ENCODE peak calls at places on chromosome 12, in five cellular contexts. One of them, this sample, is unnamed.

GRCh38 chr12:42143401-42144173 is 1.1 kb downstream of the GXYLT1 start:
- DNase-seq in neuronal stem cell: no peak
- DNase-seq in CD8-positive, alpha-beta memory T cell: no peak
- DNase-seq in ovary: no peak
- DNase-seq in pancreas: no peak
- DNase-seq in this sample: no peak

GRCh38 chr12:49767333-49767732 is 26.0 kb downstream of the TMBIM6 start:
- DNase-seq in neuronal stem cell: no peak
- DNase-seq in CD8-positive, alpha-beta memory T cell: no peak
- DNase-seq in ovary: no peak
- DNase-seq in pancreas: no peak
- DNase-seq in this sample: no peak

GRCh38 chr12:48696626-48697025 is 14.6 kb upstream of the KANSL2 start:
- DNase-seq in neuronal stem cell: no peak
- DNase-seq in CD8-positive, alpha-beta memory T cell: no peak
- DNase-seq in ovary: no peak
- DNase-seq in pancreas: no peak
- DNase-seq in this sample: no peak

GRCh38 chr12:62983594-62983993 is 48.6 kb upstream of the PPM1H start:
- DNase-seq in neuronal stem cell: no peak
- DNase-seq in CD8-positive, alpha-beta memory T cell: no peak
- DNase-seq in ovary: no peak
- DNase-seq in pancreas: no peak
- DNase-seq in this sample: no peak

GRCh38 chr12:27924350-27925140 is 48.0 kb downstream of the PTHLH start:
- DNase-seq in neuronal stem cell: no peak
- DNase-seq in CD8-positive, alpha-beta memory T cell: no peak
- DNase-seq in ovary: no peak
- DNase-seq in pancreas: no peak
- DNase-seq in this sample: no peak

GRCh38 chr12:51815571-51815970 is 32.9 kb downstream of the FIGNL2 start:
- DNase-seq in neuronal stem cell: no peak
- DNase-seq in CD8-positive, alpha-beta memory T cell: no peak
- DNase-seq in ovary: no peak
- DNase-seq in pancreas: no peak
- DNase-seq in this sample: no peak

GRCh38 chr12:31749024-31749704 is 20.3 kb upstream of the AMN1 start:
- DNase-seq in neuronal stem cell: no peak
- DNase-seq in CD8-positive, alpha-beta memory T cell: peak; percentile 37
- DNase-seq in ovary: no peak
- DNase-seq in pancreas: peak; percentile 86
- DNase-seq in this sample: peak; percentile 91

GRCh38 chr12:98066251-98066650 is 449.1 kb upstream of the TMPO start:
- DNase-seq in neuronal stem cell: no peak
- DNase-seq in CD8-positive, alpha-beta memory T cell: no peak
- DNase-seq in ovary: no peak
- DNase-seq in pancreas: no peak
- DNase-seq in this sample: no peak

GRCh38 chr12:51819851-51820720 is 28.4 kb downstream of the FIGNL2 start:
- DNase-seq in neuronal stem cell: no peak
- DNase-seq in CD8-positive, alpha-beta memory T cell: peak; percentile 0
- DNase-seq in ovary: no peak
- DNase-seq in pancreas: peak; percentile 25
- DNase-seq in this sample: no peak

GRCh38 chr12:92721130-92721529 is 18.3 kb downstream of the PLEKHG7 start:
- DNase-seq in neuronal stem cell: no peak
- DNase-seq in CD8-positive, alpha-beta memory T cell: no peak
- DNase-seq in ovary: no peak
- DNase-seq in pancreas: no peak
- DNase-seq in this sample: no peak

GRCh38 chr12:6977653-6978052 is 6.9 kb downstream of the EMG1 start:
- DNase-seq in neuronal stem cell: no peak
- DNase-seq in CD8-positive, alpha-beta memory T cell: no peak
- DNase-seq in ovary: no peak
- DNase-seq in pancreas: no peak
- DNase-seq in this sample: no peak
- H3K36me3 ChIP-seq in neuronal stem cell: peaks cover 61% of the 10 kb centered on the region
- H3K36me3 ChIP-seq in CD8-positive, alpha-beta memory T cell: peaks cover 76% of the 10 kb centered on the region
- H3K36me3 ChIP-seq in ovary: no peaks in the 10 kb centered on the region
- H3K36me3 ChIP-seq in pancreas: peaks cover 30% of the 10 kb centered on the region
- H3K36me3 ChIP-seq in this sample: no peaks in the 10 kb centered on the region

GRCh38 chr12:10215451-10215850 is 2.8 kb downstream of the GABARAPL1 start:
- DNase-seq in neuronal stem cell: no peak
- DNase-seq in CD8-positive, alpha-beta memory T cell: no peak
- DNase-seq in ovary: no peak
- DNase-seq in pancreas: no peak
- DNase-seq in this sample: no peak

GRCh38 chr12:10221846-10222245 is 9.2 kb downstream of the GABARAPL1 start:
- DNase-seq in neuronal stem cell: no peak
- DNase-seq in CD8-positive, alpha-beta memory T cell: no peak
- DNase-seq in ovary: no peak
- DNase-seq in pancreas: no peak
- DNase-seq in this sample: no peak

GRCh38 chr12:10218021-10218420 is 5.3 kb downstream of the GABARAPL1 start:
- DNase-seq in neuronal stem cell: no peak
- DNase-seq in CD8-positive, alpha-beta memory T cell: no peak
- DNase-seq in ovary: no peak
- DNase-seq in pancreas: no peak
- DNase-seq in this sample: no peak

GRCh38 chr12:10223208-10223607 is 10.5 kb downstream of the GABARAPL1 start:
- DNase-seq in neuronal stem cell: no peak
- DNase-seq in CD8-positive, alpha-beta memory T cell: no peak
- DNase-seq in ovary: no peak
- DNase-seq in pancreas: no peak
- DNase-seq in this sample: no peak

GRCh38 chr12:10220398-10221077 is 7.9 kb downstream of the GABARAPL1 start:
- DNase-seq in neuronal stem cell: no peak
- DNase-seq in CD8-positive, alpha-beta memory T cell: no peak
- DNase-seq in ovary: peak; percentile 37
- DNase-seq in pancreas: peak; percentile 78
- DNase-seq in this sample: peak; percentile 21
- H3K36me3 ChIP-seq in neuronal stem cell: peaks cover 22% of the 10 kb centered on the region
- H3K36me3 ChIP-seq in CD8-positive, alpha-beta memory T cell: peaks cover 3% of the 10 kb centered on the region
- H3K36me3 ChIP-seq in ovary: no peaks in the 10 kb centered on the region
- H3K36me3 ChIP-seq in pancreas: peaks cover 23% of the 10 kb centered on the region
- H3K36me3 ChIP-seq in this sample: peaks cover 7% of the 10 kb centered on the region

GRCh38 chr12:76360316-76360715 is 12.1 kb upstream of the BBS10 start:
- DNase-seq in neuronal stem cell: no peak
- DNase-seq in CD8-positive, alpha-beta memory T cell: no peak
- DNase-seq in ovary: no peak
- DNase-seq in pancreas: no peak
- DNase-seq in this sample: no peak

GRCh38 chr12:76368230-76368629 is 20.0 kb upstream of the BBS10 start:
- DNase-seq in neuronal stem cell: no peak
- DNase-seq in CD8-positive, alpha-beta memory T cell: no peak
- DNase-seq in ovary: no peak
- DNase-seq in pancreas: no peak
- DNase-seq in this sample: no peak

GRCh38 chr12:76366163-76366562 is 17.9 kb upstream of the BBS10 start:
- DNase-seq in neuronal stem cell: no peak
- DNase-seq in CD8-positive, alpha-beta memory T cell: no peak
- DNase-seq in ovary: no peak
- DNase-seq in pancreas: no peak
- DNase-seq in this sample: no peak
- H3K36me3 ChIP-seq in neuronal stem cell: peaks cover 13% of the 10 kb centered on the region
- H3K36me3 ChIP-seq in CD8-positive, alpha-beta memory T cell: peaks cover 18% of the 10 kb centered on the region
- H3K36me3 ChIP-seq in ovary: peaks cover 3% of the 10 kb centered on the region
- H3K36me3 ChIP-seq in pancreas: peaks cover 5% of the 10 kb centered on the region
- H3K36me3 ChIP-seq in this sample: no peaks in the 10 kb centered on the region

GRCh38 chr12:120218680-120219606 is 18.0 kb upstream of the RPLP0 start:
- DNase-seq in neuronal stem cell: no peak
- DNase-seq in CD8-positive, alpha-beta memory T cell: no peak
- DNase-seq in ovary: no peak
- DNase-seq in pancreas: no peak
- DNase-seq in this sample: no peak

GRCh38 chr12:120215766-120216735 is 15.1 kb upstream of the RPLP0 start:
- DNase-seq in neuronal stem cell: no peak
- DNase-seq in CD8-positive, alpha-beta memory T cell: no peak
- DNase-seq in ovary: no peak
- DNase-seq in pancreas: no peak
- DNase-seq in this sample: no peak

GRCh38 chr12:120215357-120215735 is 14.4 kb upstream of the RPLP0 start:
- DNase-seq in neuronal stem cell: no peak
- DNase-seq in CD8-positive, alpha-beta memory T cell: no peak
- DNase-seq in ovary: no peak
- DNase-seq in pancreas: no peak
- DNase-seq in this sample: peak; percentile 34

GRCh38 chr12:120214626-120215356 is 13.9 kb upstream of the RPLP0 start:
- DNase-seq in neuronal stem cell: no peak
- DNase-seq in CD8-positive, alpha-beta memory T cell: no peak
- DNase-seq in ovary: no peak
- DNase-seq in pancreas: no peak
- DNase-seq in this sample: no peak

DNA sequence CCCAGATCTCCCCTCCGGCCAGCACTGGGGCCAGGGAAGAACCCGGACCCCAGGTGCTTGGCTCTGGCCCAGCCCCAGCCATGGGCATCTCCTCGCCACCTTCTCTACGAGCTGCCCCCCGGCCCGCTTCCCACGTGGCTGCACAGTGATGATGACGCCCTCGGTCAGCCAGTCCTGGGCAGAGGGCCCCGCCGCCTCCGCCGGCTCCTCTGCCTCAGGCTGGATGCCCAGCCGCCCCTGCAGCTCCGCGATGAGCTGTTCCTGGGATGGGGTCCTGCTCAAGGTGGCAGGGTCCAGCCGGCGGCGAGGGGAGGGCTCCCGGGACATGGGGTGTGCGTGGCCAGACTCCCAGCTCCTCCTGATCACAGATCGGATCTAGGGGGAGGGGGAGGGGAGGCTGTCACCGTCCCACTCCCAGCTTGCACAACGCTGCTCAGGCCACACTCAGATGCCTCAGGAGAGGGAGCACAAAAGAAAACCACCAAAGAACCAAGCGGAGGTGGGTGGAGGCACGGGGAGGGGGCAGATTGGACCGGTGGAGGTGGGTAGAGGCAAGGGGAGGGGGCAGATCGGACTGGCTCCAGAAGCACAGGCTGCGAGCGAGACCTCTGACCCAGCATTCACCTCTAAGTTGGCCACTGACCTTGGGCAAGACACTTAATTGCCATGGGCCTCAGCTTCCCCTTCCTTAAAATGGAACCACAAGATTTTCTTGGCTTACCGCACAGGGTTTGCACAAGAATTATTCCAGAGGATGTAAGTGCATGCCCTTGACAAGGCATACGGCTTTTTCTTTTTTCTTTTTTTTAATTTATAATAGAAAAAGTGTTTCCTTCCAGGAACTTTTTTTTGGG is 16.1 kb upstream of the RPLP0 start:
- DNase-seq in neuronal stem cell: no peak
- DNase-seq in CD8-positive, alpha-beta memory T cell: no peak
- DNase-seq in ovary: no peak
- DNase-seq in pancreas: no peak
- DNase-seq in this sample: no peak
- H3K36me3 ChIP-seq in neuronal stem cell: peaks cover 43% of the 10 kb centered on the region
- H3K36me3 ChIP-seq in CD8-positive, alpha-beta memory T cell: peaks cover 56% of the 10 kb centered on the region
- H3K36me3 ChIP-seq in ovary: no peaks in the 10 kb centered on the region
- H3K36me3 ChIP-seq in pancreas: peaks cover 12% of the 10 kb centered on the region
- H3K36me3 ChIP-seq in this sample: peaks cover 23% of the 10 kb centered on the region

GRCh38 chr12:105224399-105224798 is 11.6 kb downstream of the APPL2 start:
- DNase-seq in neuronal stem cell: no peak
- DNase-seq in CD8-positive, alpha-beta memory T cell: no peak
- DNase-seq in ovary: no peak
- DNase-seq in pancreas: no peak
- DNase-seq in this sample: no peak

GRCh38 chr12:105223884-105224283 is 12.1 kb downstream of the APPL2 start:
- DNase-seq in neuronal stem cell: no peak
- DNase-seq in CD8-positive, alpha-beta memory T cell: no peak
- DNase-seq in ovary: no peak
- DNase-seq in pancreas: no peak
- DNase-seq in this sample: no peak

GRCh38 chr12:105223358-105223840 is 12.6 kb downstream of the APPL2 start:
- DNase-seq in neuronal stem cell: no peak
- DNase-seq in CD8-positive, alpha-beta memory T cell: no peak
- DNase-seq in ovary: no peak
- DNase-seq in pancreas: no peak
- DNase-seq in this sample: no peak

GRCh38 chr12:105226219-105226618 is 9.8 kb downstream of the APPL2 start:
- DNase-seq in neuronal stem cell: no peak
- DNase-seq in CD8-positive, alpha-beta memory T cell: peak; percentile 11
- DNase-seq in ovary: peak; percentile 68
- DNase-seq in pancreas: peak; percentile 50
- DNase-seq in this sample: no peak

DNA sequence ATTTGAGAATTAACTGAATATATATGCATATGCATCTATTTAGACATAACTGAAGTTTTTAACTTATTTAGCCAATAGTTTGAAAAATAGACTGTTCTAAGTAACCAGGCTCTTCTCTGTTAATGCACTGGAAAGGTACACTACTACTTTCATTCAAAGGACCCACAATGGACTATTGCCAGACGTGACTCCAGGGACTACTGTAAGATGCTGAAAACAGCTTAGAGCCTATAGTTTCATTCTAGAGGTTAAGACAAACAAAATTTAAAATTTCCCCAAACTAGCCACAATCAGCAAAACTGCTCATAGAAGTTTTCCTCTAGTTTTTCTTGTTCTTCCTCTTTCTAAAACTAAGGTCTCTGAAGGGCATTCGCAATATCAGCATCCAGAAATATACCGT is 10.5 kb downstream of the APPL2 start:
- DNase-seq in neuronal stem cell: no peak
- DNase-seq in CD8-positive, alpha-beta memory T cell: no peak
- DNase-seq in ovary: no peak
- DNase-seq in pancreas: no peak
- DNase-seq in this sample: no peak
- H3K36me3 ChIP-seq in neuronal stem cell: peaks cover 4% of the 10 kb centered on the region
- H3K36me3 ChIP-seq in CD8-positive, alpha-beta memory T cell: peaks cover 23% of the 10 kb centered on the region
- H3K36me3 ChIP-seq in ovary: no peaks in the 10 kb centered on the region
- H3K36me3 ChIP-seq in pancreas: no peaks in the 10 kb centered on the region
- H3K36me3 ChIP-seq in this sample: peaks cover 5% of the 10 kb centered on the region

DNA sequence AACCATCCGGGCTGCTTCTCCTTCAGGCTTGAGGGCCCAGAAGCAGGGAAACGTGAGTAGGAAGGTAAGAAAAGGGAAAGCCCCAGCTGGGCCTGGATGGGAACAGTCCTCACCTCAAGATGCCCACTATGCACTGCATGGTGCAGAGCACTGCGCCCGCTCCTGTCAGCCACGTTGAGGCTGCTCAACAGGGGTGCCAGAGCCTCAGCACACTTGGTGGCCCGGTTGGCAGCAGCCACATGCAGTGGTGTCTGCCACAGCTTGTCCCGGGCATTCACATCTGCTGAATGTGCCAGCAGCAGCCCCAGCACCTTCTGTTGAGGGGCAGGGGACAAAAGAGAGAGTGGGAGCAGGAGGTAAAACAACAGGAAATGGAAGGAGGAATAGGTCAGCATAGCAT is 2.5 kb downstream of the ANKRD52 start:
- DNase-seq in neuronal stem cell: no peak
- DNase-seq in CD8-positive, alpha-beta memory T cell: no peak
- DNase-seq in ovary: no peak
- DNase-seq in pancreas: no peak
- DNase-seq in this sample: no peak
- H3K36me3 ChIP-seq in neuronal stem cell: peaks cover 44% of the 10 kb centered on the region
- H3K36me3 ChIP-seq in CD8-positive, alpha-beta memory T cell: peaks cover 33% of the 10 kb centered on the region
- H3K36me3 ChIP-seq in ovary: peaks cover 2% of the 10 kb centered on the region
- H3K36me3 ChIP-seq in pancreas: peaks cover 22% of the 10 kb centered on the region
- H3K36me3 ChIP-seq in this sample: peaks cover 15% of the 10 kb centered on the region

This sample was measured in mucosa of descending colon.